ENCODE peak calls at places on chromosomes 5 and 9, in ten cellular contexts. One of them, this sample, is unnamed.

GRCh38 chr9:72828281-72828731 is 124.5 kb downstream of the ALDH1A1 start:
- DNase-seq in kidney epithelial cell: peak; percentile 42
- DNase-seq in HuH-7: no peak
- DNase-seq in progenitor cell of endocrine pancreas: no peak
- DNase-seq in AG08396: no peak
- DNase-seq in HCT116: no peak
- DNase-seq in cardiac fibroblast: no peak
- DNase-seq in EH: peak; percentile 16
- DNase-seq in Caki2: peak; percentile 77
- DNase-seq in NCI-H460: no peak
- DNase-seq in this sample: no peak

GRCh38 chr5:28903643-28904042 is 1865.3 kb upstream of the CDH9 start:
- DNase-seq in EH: no peak
- DNase-seq in Caki2: no peak
- DNase-seq in progenitor cell of endocrine pancreas: no peak
- DNase-seq in kidney epithelial cell: no peak
- DNase-seq in NCI-H460: peak; percentile 11
- DNase-seq in HuH-7: no peak
- DNase-seq in cardiac fibroblast: no peak
- DNase-seq in AG08396: no peak
- DNase-seq in HCT116: no peak
- DNase-seq in this sample: no peak

GRCh38 chr5:128736567-128736966 is 198.5 kb upstream of the FBN2 start:
- DNase-seq in progenitor cell of endocrine pancreas: no peak
- DNase-seq in kidney epithelial cell: peak; percentile 21
- DNase-seq in cardiac fibroblast: peak; percentile 76
- DNase-seq in EH: no peak
- DNase-seq in HCT116: peak; percentile 4
- DNase-seq in Caki2: peak; percentile 19
- DNase-seq in NCI-H460: peak; percentile 48
- DNase-seq in HuH-7: no peak
- DNase-seq in AG08396: no peak
- DNase-seq in this sample: peak; percentile 8

GRCh38 chr5:54689411-54690251 is 172.1 kb downstream of the SNX18 start:
- DNase-seq in cardiac fibroblast: peak; percentile 26
- DNase-seq in NCI-H460: no peak
- DNase-seq in kidney epithelial cell: no peak
- DNase-seq in progenitor cell of endocrine pancreas: no peak
- DNase-seq in Caki2: no peak
- DNase-seq in AG08396: no peak
- DNase-seq in EH: peak; percentile 65
- DNase-seq in HuH-7: no peak
- DNase-seq in HCT116: no peak
- DNase-seq in this sample: no peak

GRCh38 chr9:77707696-77708095 is 59.6 kb upstream of the GNA14 start:
- DNase-seq in NCI-H460: peak; percentile 59
- DNase-seq in EH: peak; percentile 98
- DNase-seq in HuH-7: no peak
- DNase-seq in Caki2: peak; percentile 68
- DNase-seq in progenitor cell of endocrine pancreas: no peak
- DNase-seq in kidney epithelial cell: peak; percentile 97
- DNase-seq in AG08396: peak; percentile 92
- DNase-seq in cardiac fibroblast: peak; percentile 98
- DNase-seq in HCT116: peak; percentile 22
- DNase-seq in this sample: no peak

GRCh38 chr5:134555889-134556311 is 30.4 kb downstream of the JADE2 start:
- DNase-seq in AG08396: peak; percentile 64
- DNase-seq in kidney epithelial cell: no peak
- DNase-seq in cardiac fibroblast: peak; percentile 88
- DNase-seq in Caki2: peak; percentile 92
- DNase-seq in EH: peak; percentile 80
- DNase-seq in progenitor cell of endocrine pancreas: no peak
- DNase-seq in NCI-H460: peak; percentile 52
- DNase-seq in HuH-7: peak; percentile 38
- DNase-seq in HCT116: peak; percentile 33
- DNase-seq in this sample: peak; percentile 84

GRCh38 chr5:61263561-61264272 is 68.3 kb upstream of the ZSWIM6 start:
- DNase-seq in Caki2: no peak
- DNase-seq in HuH-7: no peak
- DNase-seq in cardiac fibroblast: no peak
- DNase-seq in progenitor cell of endocrine pancreas: no peak
- DNase-seq in EH: no peak
- DNase-seq in kidney epithelial cell: no peak
- DNase-seq in NCI-H460: no peak
- DNase-seq in AG08396: no peak
- DNase-seq in HCT116: no peak
- DNase-seq in this sample: no peak

GRCh38 chr5:7856855-7857254 is 5.9 kb upstream of the CFAP90 start:
- DNase-seq in HCT116: peak; percentile 15
- DNase-seq in HuH-7: peak; percentile 56
- DNase-seq in Caki2: peak; percentile 44
- DNase-seq in AG08396: peak; percentile 36
- DNase-seq in cardiac fibroblast: peak; percentile 66
- DNase-seq in EH: peak; percentile 43
- DNase-seq in NCI-H460: peak; percentile 56
- DNase-seq in kidney epithelial cell: no peak
- DNase-seq in progenitor cell of endocrine pancreas: no peak
- DNase-seq in this sample: peak; percentile 52

GRCh38 chr9:76759726-76760125 is 4.5 kb upstream of the PCA3 start:
- DNase-seq in HCT116: no peak
- DNase-seq in HuH-7: no peak
- DNase-seq in cardiac fibroblast: no peak
- DNase-seq in kidney epithelial cell: no peak
- DNase-seq in Caki2: no peak
- DNase-seq in NCI-H460: no peak
- DNase-seq in AG08396: no peak
- DNase-seq in EH: no peak
- DNase-seq in progenitor cell of endocrine pancreas: no peak
- DNase-seq in this sample: no peak

GRCh38 chr9:96038914-96039313 is 163.4 kb downstream of the ERCC6L2 start:
- DNase-seq in kidney epithelial cell: no peak
- DNase-seq in NCI-H460: no peak
- DNase-seq in cardiac fibroblast: no peak
- DNase-seq in HuH-7: no peak
- DNase-seq in AG08396: no peak
- DNase-seq in HCT116: no peak
- DNase-seq in progenitor cell of endocrine pancreas: no peak
- DNase-seq in EH: no peak
- DNase-seq in Caki2: no peak
- DNase-seq in this sample: no peak

GRCh38 chr9:33619666-33620404 is 95.8 kb downstream of the ANKRD18B start:
- DNase-seq in AG08396: peak; percentile 20
- DNase-seq in progenitor cell of endocrine pancreas: no peak
- DNase-seq in HuH-7: no peak
- DNase-seq in cardiac fibroblast: peak; percentile 83
- DNase-seq in Caki2: peak; percentile 55
- DNase-seq in NCI-H460: peak; percentile 70
- DNase-seq in EH: peak; percentile 89
- DNase-seq in kidney epithelial cell: peak; percentile 21
- DNase-seq in HCT116: peak; percentile 28
- DNase-seq in this sample: no peak

GRCh38 chr9:86639899-86640379 is 285.7 kb upstream of the TUT7 start:
- DNase-seq in NCI-H460: no peak
- DNase-seq in progenitor cell of endocrine pancreas: peak; percentile 24
- DNase-seq in cardiac fibroblast: no peak
- DNase-seq in Caki2: peak; percentile 18
- DNase-seq in HuH-7: peak; percentile 12
- DNase-seq in kidney epithelial cell: no peak
- DNase-seq in HCT116: no peak
- DNase-seq in AG08396: no peak
- DNase-seq in EH: no peak
- DNase-seq in this sample: no peak

GRCh38 chr5:6743161-6743560 is 29.9 kb downstream of the TENT4A start:
- DNase-seq in HuH-7: no peak
- DNase-seq in EH: no peak
- DNase-seq in HCT116: no peak
- DNase-seq in cardiac fibroblast: no peak
- DNase-seq in Caki2: no peak
- DNase-seq in NCI-H460: no peak
- DNase-seq in progenitor cell of endocrine pancreas: no peak
- DNase-seq in kidney epithelial cell: no peak
- DNase-seq in AG08396: no peak
- DNase-seq in this sample: peak; percentile 67

GRCh38 chr5:146548781-146549449 is 32.9 kb upstream of the GPR151 start:
- DNase-seq in cardiac fibroblast: no peak
- DNase-seq in NCI-H460: no peak
- DNase-seq in kidney epithelial cell: no peak
- DNase-seq in EH: no peak
- DNase-seq in progenitor cell of endocrine pancreas: no peak
- DNase-seq in HuH-7: no peak
- DNase-seq in Caki2: no peak
- DNase-seq in HCT116: no peak
- DNase-seq in AG08396: no peak
- DNase-seq in this sample: peak; percentile 77

GRCh38 chr5:620586-621180 is 8.5 kb downstream of the CEP72 start:
- DNase-seq in kidney epithelial cell: no peak
- DNase-seq in progenitor cell of endocrine pancreas: no peak
- DNase-seq in AG08396: no peak
- DNase-seq in cardiac fibroblast: no peak
- DNase-seq in NCI-H460: no peak
- DNase-seq in HCT116: no peak
- DNase-seq in EH: no peak
- DNase-seq in Caki2: no peak
- DNase-seq in HuH-7: no peak
- DNase-seq in this sample: no peak

GRCh38 chr9:124222918-124223720 is 34.6 kb upstream of the NEK6 start:
- DNase-seq in AG08396: no peak
- DNase-seq in NCI-H460: no peak
- DNase-seq in EH: peak; percentile 46
- DNase-seq in HuH-7: peak; percentile 81
- DNase-seq in HCT116: no peak
- DNase-seq in kidney epithelial cell: no peak
- DNase-seq in cardiac fibroblast: peak; percentile 77
- DNase-seq in progenitor cell of endocrine pancreas: no peak
- DNase-seq in Caki2: peak; percentile 83
- DNase-seq in this sample: no peak

GRCh38 chr9:130732793-130733221 is 39.2 kb downstream of the EXOSC2 start:
- DNase-seq in kidney epithelial cell: no peak
- DNase-seq in cardiac fibroblast: peak; percentile 87
- DNase-seq in AG08396: no peak
- DNase-seq in NCI-H460: no peak
- DNase-seq in EH: no peak
- DNase-seq in HuH-7: no peak
- DNase-seq in Caki2: no peak
- DNase-seq in HCT116: no peak
- DNase-seq in progenitor cell of endocrine pancreas: no peak
- DNase-seq in this sample: no peak

GRCh38 chr9:2107906-2108451 is 92.8 kb downstream of the SMARCA2 start:
- DNase-seq in cardiac fibroblast: peak; percentile 48
- DNase-seq in kidney epithelial cell: no peak
- DNase-seq in NCI-H460: no peak
- DNase-seq in EH: no peak
- DNase-seq in AG08396: no peak
- DNase-seq in HCT116: no peak
- DNase-seq in Caki2: no peak
- DNase-seq in HuH-7: no peak
- DNase-seq in progenitor cell of endocrine pancreas: no peak
- DNase-seq in this sample: no peak

GRCh38 chr9:77616191-77616590 is 31.9 kb downstream of the GNA14 start:
- DNase-seq in AG08396: no peak
- DNase-seq in HCT116: no peak
- DNase-seq in kidney epithelial cell: no peak
- DNase-seq in progenitor cell of endocrine pancreas: no peak
- DNase-seq in HuH-7: no peak
- DNase-seq in NCI-H460: no peak
- DNase-seq in Caki2: no peak
- DNase-seq in EH: peak; percentile 1
- DNase-seq in cardiac fibroblast: peak; percentile 20
- DNase-seq in this sample: no peak

GRCh38 chr9:137721899-137722298 is 103.1 kb downstream of the EHMT1 start:
- DNase-seq in EH: no peak
- DNase-seq in kidney epithelial cell: no peak
- DNase-seq in NCI-H460: no peak
- DNase-seq in cardiac fibroblast: no peak
- DNase-seq in AG08396: no peak
- DNase-seq in progenitor cell of endocrine pancreas: no peak
- DNase-seq in HuH-7: no peak
- DNase-seq in Caki2: no peak
- DNase-seq in HCT116: no peak
- DNase-seq in this sample: no peak